ENCODE peak calls at places on chromosomes 3 and 15, in four cellular contexts. N is IMR-90, B is heart left ventricle, P is lower leg skin. A is an unnamed sample.

GRCh38 chr3:4741404-4742307 is 237.6 kb upstream of the BHLHE40 start:
- DNase-seq in N (peak; percentile 99), B (peak; percentile 59), P (peak; percentile 85), A (peak; percentile 99)

GRCh38 chr3:122992628-122993570 is 34.7 kb downstream of the SEMA5B start:
- DNase-seq in N (no peak), B (no peak), P (peak; percentile 37), A (no peak)

GRCh38 chr3:48423883-48424695 is 5.8 kb downstream of the PLXNB1 start:
- DNase-seq in N (no peak), B (no peak), P (no peak), A (no peak)

GRCh38 chr3:148642616-148643015 is 55.1 kb upstream of the AGTR1 start:
- DNase-seq in N (peak; percentile 68), B (no peak), P (no peak), A (peak; percentile 26)

GRCh38 chr3:71254251-71254650 is 329.3 kb downstream of the FOXP1 start:
- DNase-seq in N (peak; percentile 35), B (no peak), P (no peak), A (peak; percentile 40)

GRCh38 chr3:113013593-113013992 is 22.8 kb downstream of the GTPBP8 start:
- DNase-seq in N (no peak), B (no peak), P (no peak), A (no peak)

GRCh38 chr3:11239796-11240195 is 32.4 kb upstream of the ATG7 start:
- DNase-seq in N (no peak), B (no peak), P (no peak), A (no peak)

GRCh38 chr15:85380860-85381535 is 595 bp downstream of the AKAP13 start:
- DNase-seq in N (no peak), B (peak; percentile 70), P (peak; percentile 40), A (no peak)

GRCh38 chr3:126355777-126356372 is 1.3 kb downstream of the KLF15 start:
- DNase-seq in N (peak; percentile 52), B (peak; percentile 99), P (peak; percentile 94), A (peak; percentile 94)

GRCh38 chr3:165210132-165210531 is 13.9 kb upstream of the SLITRK3 start:
- DNase-seq in N (no peak), B (no peak), P (no peak), A (no peak)

GRCh38 chr3:152291649-152292066 is 22.9 kb downstream of the MBNL1 start:
- DNase-seq in N (peak; percentile 57), B (no peak), P (no peak), A (no peak)

GRCh38 chr15:49953421-49953820 is 165.6 kb downstream of the ATP8B4 start:
- DNase-seq in N (no peak), B (no peak), P (no peak), A (no peak)

GRCh38 chr3:174529298-174529697 is 329.8 kb upstream of the NAALADL2 start:
- DNase-seq in N (no peak), B (no peak), P (no peak), A (no peak)

GRCh38 chr15:100785181-100786138 is 94.2 kb upstream of the ALDH1A3 start:
- DNase-seq in N (no peak), B (no peak), P (no peak), A (no peak)

GRCh38 chr15:75309711-75310110 is 26.2 kb upstream of the COMMD4 start:
- DNase-seq in N (no peak), B (no peak), P (no peak), A (peak; percentile 20)

GRCh38 chr3:98964784-98965183 is 63.3 kb upstream of the DCBLD2 start:
- DNase-seq in N (no peak), B (no peak), P (no peak), A (no peak)

GRCh38 chr3:48919215-48920138 is 835 bp downstream of the ARIH2 start:
- DNase-seq in N (peak; percentile 50), B (peak; percentile 59), P (no peak), A (peak; percentile 53)

GRCh38 chr15:66929843-66930242 is 135.6 kb upstream of the SMAD3 start:
- DNase-seq in N (no peak), B (no peak), P (no peak), A (no peak)

GRCh38 chr15:58676766-58677165 is 72.7 kb downstream of the ADAM10 start:
- DNase-seq in N (no peak), B (no peak), P (no peak), A (no peak)

GRCh38 chr3:156334841-156335545 is 214.6 kb downstream of the KCNAB1 start:
- DNase-seq in N (no peak), B (no peak), P (no peak), A (no peak)

GRCh38 chr3:168250415-168250861 is 154.7 kb upstream of the GOLIM4 start:
- DNase-seq in N (peak; percentile 6), B (no peak), P (no peak), A (peak; percentile 6)

GRCh38 chr3:45792036-45792435 is 4.3 kb downstream of the SLC6A20 start:
- DNase-seq in N (no peak), B (no peak), P (no peak), A (no peak)

GRCh38 chr3:58175429-58176184 is 35.2 kb downstream of the DNASE1L3 start:
- DNase-seq in N (peak; percentile 46), B (no peak), P (no peak), A (peak; percentile 53)

GRCh38 chr3:159902531-159903314 is 85.9 kb upstream of the IL12A start:
- DNase-seq in N (no peak), B (no peak), P (no peak), A (no peak)

GRCh38 chr3:117788086-117788485 is 1078.5 kb downstream of the TUSC7 start:
- DNase-seq in N (peak; percentile 90), B (no peak), P (no peak), A (peak; percentile 50)

GRCh38 chr3:112640333-112640863 is 545 bp downstream of the CCDC80 start:
- DNase-seq in N (peak; percentile 90), B (no peak), P (no peak), A (peak; percentile 90)

GRCh38 chr3:122415104-122415744 is 638 bp downstream of the WDR5B start:
- DNase-seq in N (peak; percentile 55), B (no peak), P (no peak), A (peak; percentile 39)

GRCh38 chr3:8622873-8623725 is 21.5 kb downstream of the SSUH2 start:
- DNase-seq in N (peak; percentile 70), B (peak; percentile 78), P (peak; percentile 63), A (peak; percentile 72)

GRCh38 chr3:69048990-69049389 is 3.1 kb downstream of the TMF1 start:
- DNase-seq in N (no peak), B (no peak), P (no peak), A (no peak)
- H3K4me3 ChIP-seq in N (no peak overlapping the region), B (no peak overlapping the region), P (no peak overlapping the region), A (no peak overlapping the region)

DNA sequence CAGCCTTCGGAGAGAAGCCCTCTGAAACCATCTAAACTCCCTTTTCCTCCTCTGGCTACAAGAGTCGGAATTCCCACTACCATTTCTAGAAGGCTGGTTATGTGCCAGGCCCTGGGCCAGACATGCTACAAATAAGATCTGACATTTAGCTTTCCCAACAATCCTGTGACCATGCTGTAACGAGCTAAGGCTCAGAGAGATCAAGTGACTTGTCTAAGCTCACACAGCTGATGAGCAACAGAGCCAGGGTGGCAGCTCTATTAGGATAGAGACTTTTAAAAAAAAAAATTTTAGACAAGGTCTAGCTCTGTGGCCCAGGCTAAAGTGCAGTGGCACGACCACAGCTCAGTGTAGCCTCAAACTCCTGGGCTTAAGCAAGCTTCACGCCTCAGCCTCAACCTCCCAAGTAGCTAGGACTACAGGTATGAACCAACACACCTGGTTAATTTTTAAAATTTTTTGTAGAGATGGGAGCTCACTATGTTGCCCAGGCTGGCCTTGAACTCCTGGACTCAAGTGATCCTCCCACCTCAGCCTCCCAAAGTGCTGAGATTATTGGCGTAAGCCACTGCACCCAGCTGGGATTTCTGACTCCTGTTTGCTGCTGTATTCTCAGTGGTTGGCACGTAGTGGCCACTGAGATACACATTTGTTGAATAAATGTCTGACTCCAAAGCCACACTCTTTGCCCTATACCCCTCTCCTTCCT is 34.6 kb downstream of the LSM3 start:
- DNase-seq in N (no peak), B (no peak), P (no peak), A (no peak)
- TF ChIP-seq CTCF in N (no peak), B (no peak), P (no peak), A (no peak)

GRCh38 chr3:66444146-66444644 is 56.6 kb downstream of the LRIG1 start:
- DNase-seq in N (no peak), B (no peak), P (no peak), A (no peak)

GRCh38 chr3:66443404-66443803 is 57.4 kb downstream of the LRIG1 start:
- DNase-seq in N (no peak), B (no peak), P (no peak), A (no peak)

GRCh38 chr3:66441124-66441523 is 59.7 kb downstream of the LRIG1 start:
- DNase-seq in N (peak; percentile 72), B (no peak), P (no peak), A (peak; percentile 37)

GRCh38 chr3:66441692-66442091 is 59.1 kb downstream of the LRIG1 start:
- DNase-seq in N (no peak), B (no peak), P (no peak), A (no peak)

DNA sequence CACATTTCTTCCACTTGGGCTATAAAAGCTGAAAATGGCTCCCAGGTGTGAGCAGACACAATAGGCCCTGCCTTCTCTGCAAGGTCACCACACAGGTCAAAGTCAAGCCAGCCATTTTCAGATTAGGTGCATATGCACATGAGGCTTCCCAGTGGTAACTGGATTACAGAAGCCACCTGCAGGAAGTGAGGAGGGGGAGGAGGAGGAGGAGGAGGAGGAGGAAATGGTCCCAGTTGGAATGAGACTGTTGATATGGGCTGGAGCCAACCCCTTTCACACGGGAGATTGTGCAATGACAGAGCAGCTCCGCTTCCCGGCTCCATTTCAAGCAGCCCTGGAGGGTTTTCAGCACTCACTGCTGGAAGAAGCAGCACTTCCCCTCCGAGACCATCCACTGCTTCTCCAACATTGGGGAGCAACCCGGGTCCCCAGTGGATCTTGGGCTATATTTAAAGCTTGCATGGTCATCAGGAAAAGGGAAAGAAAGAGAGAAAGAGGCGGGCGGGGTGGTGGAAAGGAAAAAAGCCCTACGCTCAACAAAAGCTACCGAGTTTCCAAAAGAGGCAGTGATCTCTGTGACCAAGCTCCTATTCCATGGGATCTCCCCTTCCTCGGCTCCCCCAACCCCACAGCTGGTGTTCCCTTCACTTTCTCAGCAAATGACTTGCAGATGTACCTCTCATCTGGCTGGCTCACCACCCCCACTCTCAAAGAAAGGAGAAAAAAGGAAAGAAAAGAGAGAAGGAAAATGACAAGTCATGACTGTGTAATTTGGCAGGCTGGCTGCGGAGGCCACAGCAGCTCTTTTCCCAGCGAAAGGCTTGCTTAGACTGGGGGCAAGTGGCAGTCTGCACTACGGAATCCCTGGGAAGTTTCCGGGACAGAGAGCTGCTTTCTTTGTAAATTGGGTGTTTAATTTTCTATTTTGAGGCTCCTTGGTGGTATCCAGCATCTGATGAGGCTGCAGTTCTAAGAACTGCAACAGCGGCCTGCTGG is 58.3 kb downstream of the LRIG1 start:
- DNase-seq in N (peak; percentile 93), B (peak; percentile 85), P (peak; percentile 66), A (peak; percentile 90)
- H3K4me3 ChIP-seq in N (no peak overlapping the region), B (peak overlapping the region; percentile 14), P (no peak overlapping the region), A (peak overlapping the region; percentile 9)

DNA sequence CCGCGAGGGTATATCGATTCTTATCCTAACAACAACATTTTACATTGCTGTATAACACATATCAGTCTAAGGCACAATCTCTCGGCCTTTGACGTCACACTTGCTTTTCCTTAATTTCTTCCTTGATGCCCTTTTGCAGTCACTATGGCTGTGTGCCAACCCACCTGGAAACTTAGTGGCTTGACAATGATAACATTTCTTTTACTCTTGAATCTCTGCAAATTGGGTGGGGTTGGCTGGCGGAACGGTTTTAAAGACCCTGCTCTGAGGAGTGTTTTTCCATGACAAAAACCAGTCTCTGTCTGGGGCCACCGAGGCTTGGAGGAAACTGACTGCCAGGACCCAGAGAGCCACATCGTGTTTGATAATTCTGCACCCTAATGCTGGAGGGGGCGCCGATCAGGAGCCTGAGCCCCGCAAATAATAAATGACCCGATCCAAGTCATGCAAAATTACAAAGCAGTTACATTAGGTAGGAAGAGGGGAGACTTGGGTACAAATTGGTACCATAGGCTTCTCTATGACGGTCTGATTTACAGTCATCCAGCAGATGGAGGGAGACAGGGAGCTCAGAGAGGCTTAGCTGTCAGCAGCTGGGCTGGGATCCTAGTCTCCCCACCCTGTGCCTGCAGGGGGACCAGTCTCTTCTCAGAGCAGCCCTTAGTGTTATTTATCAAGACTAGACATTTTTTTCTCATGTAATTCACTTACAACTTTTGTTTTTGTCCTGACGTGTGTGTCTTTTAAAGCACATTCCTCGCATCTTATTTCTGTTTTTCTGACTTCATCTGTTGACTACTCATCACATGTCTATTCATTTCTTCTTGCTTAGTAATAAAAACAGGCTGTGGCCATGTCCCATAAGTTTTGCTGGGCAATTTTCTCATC is 115.8 kb downstream of the KLF13 start:
- DNase-seq in N (peak; percentile 95), B (no peak), P (peak; percentile 74), A (peak; percentile 86)
- TF ChIP-seq CTCF in N (peak; percentile 49), B (no peak), P (no peak), A (peak; percentile 42)